ENCODE peak calls at places on chromosomes 12 and 14, in ten cellular contexts. C, Q, D, L, K, S, U, V, G and J are unnamed samples.

GRCh38 chr14:59360923-59361794 is 104.0 kb downstream of the GPR135 start:
- DNase-seq in G (peak; percentile 42), Q (peak; percentile 75), C (peak; percentile 54), D (peak; percentile 67), V (peak; percentile 75), L (peak; percentile 92), U (no peak), K (no peak), S (peak; percentile 93), J (peak; percentile 90)

GRCh38 chr12:100758083-100758482 is 36.5 kb upstream of the ANO4 start:
- DNase-seq in G (no peak), K (no peak), C (no peak), L (no peak), S (no peak), D (no peak), U (no peak), Q (no peak), V (no peak), J (no peak)

GRCh38 chr12:108995370-108995992 is 25.4 kb downstream of the SVOP start:
- DNase-seq in S (no peak), C (no peak), G (no peak), D (no peak), K (no peak), V (no peak), L (no peak), U (no peak), Q (no peak), J (no peak)

GRCh38 chr12:96578526-96579125 is 89.2 kb downstream of the CFAP54 start:
- DNase-seq in G (no peak), S (peak; percentile 81), V (peak; percentile 69), D (no peak), U (peak; percentile 82), L (no peak), Q (peak; percentile 37), K (peak; percentile 17), C (peak; percentile 84), J (peak; percentile 33)

GRCh38 chr12:76312314-76312713 is 35.9 kb downstream of the BBS10 start:
- DNase-seq in Q (no peak), G (no peak), D (no peak), U (peak; percentile 46), L (no peak), K (peak; percentile 24), C (no peak), S (no peak), V (peak; percentile 56), J (no peak)

GRCh38 chr12:118317729-118318128 is 55.0 kb downstream of the TAOK3 start:
- DNase-seq in G (no peak), C (no peak), V (no peak), D (no peak), L (no peak), U (no peak), Q (no peak), S (no peak), K (no peak), J (no peak)

GRCh38 chr14:31568151-31568550 is 6.9 kb downstream of the NUBPL start:
- DNase-seq in L (no peak), V (no peak), Q (no peak), S (peak; percentile 72), G (no peak), U (no peak), K (no peak), C (no peak), D (no peak), J (no peak)

GRCh38 chr14:69719501-69719951 is 47.4 kb upstream of the SRSF5 start:
- DNase-seq in K (no peak), U (no peak), L (peak; percentile 62), V (no peak), C (peak; percentile 88), G (no peak), S (peak; percentile 100), Q (no peak), D (peak; percentile 37), J (peak; percentile 95)

DNA sequence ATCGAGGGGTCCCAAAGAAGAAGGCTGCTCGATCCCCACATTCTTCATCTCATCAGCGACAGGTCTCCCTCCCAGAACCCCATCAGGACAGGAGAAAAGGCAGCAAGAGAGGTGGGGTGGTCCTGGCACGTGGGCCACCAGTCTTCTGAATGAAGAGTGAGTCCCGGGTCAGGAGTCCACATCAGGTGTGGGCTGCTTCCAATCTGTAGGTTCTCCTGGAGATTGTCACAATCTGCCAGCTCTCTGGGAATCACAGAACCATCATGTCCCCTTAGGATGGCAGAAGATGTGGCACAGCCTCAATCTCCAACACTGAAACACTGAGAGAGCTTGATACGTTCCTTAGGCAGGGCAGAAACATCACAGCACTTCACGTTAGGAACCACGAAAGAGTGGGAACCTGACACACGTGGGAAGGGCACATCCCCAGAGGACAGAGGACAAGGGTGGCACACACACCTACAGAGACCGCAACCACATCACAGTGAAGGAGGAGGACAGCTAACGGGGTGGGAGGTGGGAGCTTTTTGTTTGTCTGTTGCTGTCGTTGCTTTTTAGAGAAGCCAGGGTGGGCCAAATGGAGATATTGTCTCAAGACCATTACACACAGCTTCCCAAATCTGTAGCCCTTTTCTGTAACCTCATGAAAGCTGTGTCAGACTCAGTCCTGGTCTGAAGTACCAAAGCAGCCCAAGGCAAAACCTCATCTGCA is 284.5 kb downstream of the DPF3 start:
- DNase-seq in S (no peak), D (no peak), V (no peak), G (no peak), Q (no peak), L (no peak), K (no peak), C (no peak), U (no peak), J (no peak)
- H3K4me3 ChIP-seq in S (no peak overlapping the region), D (no peak overlapping the region), V (no peak overlapping the region), G (no peak overlapping the region), Q (no peak overlapping the region), L (no peak overlapping the region), K (no peak overlapping the region), C (no peak overlapping the region), U (no peak overlapping the region), J (no peak overlapping the region)

GRCh38 chr14:89486961-89487360 is 69.9 kb upstream of the FOXN3 start:
- DNase-seq in V (no peak), S (no peak), K (no peak), D (no peak), C (no peak), L (no peak), Q (no peak), G (no peak), U (no peak), J (no peak)

GRCh38 chr14:89491701-89492381 is 74.8 kb upstream of the FOXN3 start:
- DNase-seq in U (no peak), V (no peak), Q (no peak), C (peak; percentile 65), S (peak; percentile 36), L (no peak), K (no peak), D (no peak), G (no peak), J (no peak)

GRCh38 chr14:89486505-89486904 is 69.5 kb upstream of the FOXN3 start:
- DNase-seq in D (no peak), Q (no peak), S (no peak), G (no peak), K (no peak), U (no peak), L (no peak), C (no peak), V (no peak), J (no peak)

GRCh38 chr14:89493406-89493805 is 76.4 kb upstream of the FOXN3 start:
- DNase-seq in C (no peak), K (no peak), S (no peak), G (no peak), U (no peak), V (no peak), Q (no peak), D (no peak), L (no peak), J (no peak)

DNA sequence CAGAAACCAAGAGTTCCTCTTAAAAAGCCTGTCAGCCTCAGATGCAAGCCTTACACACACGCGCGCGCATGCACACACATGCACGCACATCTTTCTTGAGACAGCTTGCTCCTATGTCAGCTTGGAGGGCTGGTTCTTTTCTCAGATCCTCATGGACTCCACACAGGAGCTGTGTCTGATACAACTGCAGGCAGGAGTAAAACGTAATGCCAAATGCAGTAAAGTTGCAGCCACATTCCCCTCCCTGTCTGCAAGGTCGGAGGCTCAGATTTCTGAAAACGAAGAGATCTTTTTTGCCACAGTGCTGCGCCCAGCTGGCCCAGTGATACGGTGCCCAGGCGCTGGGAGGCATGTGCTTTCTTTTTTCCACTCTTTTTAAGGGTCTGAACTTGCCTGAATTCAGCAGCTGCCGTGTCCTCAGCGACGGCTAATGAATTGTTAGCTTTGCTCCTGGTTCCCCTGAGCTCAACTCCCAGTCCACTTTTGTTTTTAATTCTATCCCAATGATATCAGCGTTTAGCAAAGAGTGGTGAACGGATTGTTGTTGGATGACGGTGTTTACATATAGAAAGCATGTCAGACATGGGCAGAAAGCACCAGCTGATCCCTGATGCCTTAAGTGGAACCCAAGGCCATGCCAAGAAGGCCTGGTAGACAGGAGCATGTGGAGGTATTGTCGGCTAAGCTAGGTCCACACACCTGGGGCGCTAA is 72.9 kb upstream of the FOXN3 start:
- DNase-seq in Q (no peak), C (peak; percentile 45), S (no peak), K (no peak), V (no peak), D (no peak), U (no peak), L (no peak), G (no peak), J (no peak)
- H3K4me3 ChIP-seq in Q (no peak overlapping the region), C (peak overlapping the region; percentile 62), S (no peak overlapping the region), K (no peak overlapping the region), V (no peak overlapping the region), D (peak overlapping the region; percentile 1), U (no peak overlapping the region), L (no peak overlapping the region), G (no peak overlapping the region), J (no peak overlapping the region)

GRCh38 chr12:69337325-69337724 is 10.9 kb upstream of the LYZ start:
- DNase-seq in C (no peak), V (no peak), Q (no peak), G (no peak), K (no peak), D (no peak), U (no peak), S (no peak), L (no peak), J (no peak)

GRCh38 chr12:69342407-69342806 is 5.8 kb upstream of the LYZ start:
- DNase-seq in V (no peak), D (no peak), Q (no peak), L (no peak), C (no peak), U (no peak), S (no peak), K (no peak), G (no peak), J (no peak)

GRCh38 chr12:69339999-69340398 is 8.2 kb upstream of the LYZ start:
- DNase-seq in V (no peak), D (no peak), C (no peak), S (no peak), U (no peak), L (no peak), K (no peak), G (no peak), Q (no peak), J (no peak)

GRCh38 chr12:69341328-69341727 is 6.9 kb upstream of the LYZ start:
- DNase-seq in C (no peak), U (no peak), Q (no peak), V (no peak), K (no peak), D (no peak), G (no peak), S (no peak), L (no peak), J (peak; percentile 25)

GRCh38 chr12:69338120-69338859 is 9.9 kb upstream of the LYZ start:
- DNase-seq in C (peak; percentile 8), K (no peak), G (no peak), Q (no peak), S (no peak), V (no peak), L (no peak), U (no peak), D (no peak), J (no peak)
- H3K4me3 ChIP-seq in C (no peak overlapping the region), K (no peak overlapping the region), G (no peak overlapping the region), Q (no peak overlapping the region), S (no peak overlapping the region), V (no peak overlapping the region), L (no peak overlapping the region), U (no peak overlapping the region), D (no peak overlapping the region), J (no peak overlapping the region)

GRCh38 chr12:127145929-127146789 is 1120.8 kb upstream of the TMEM132C start:
- DNase-seq in L (peak; percentile 83), Q (no peak), G (peak; percentile 79), K (peak; percentile 20), U (peak; percentile 85), S (peak; percentile 71), D (peak; percentile 67), C (peak; percentile 87), V (no peak), J (peak; percentile 46)
- H3K4me3 ChIP-seq in L (peak overlapping the region; percentile 66), Q (no peak overlapping the region), G (peak overlapping the region; percentile 53), K (no peak overlapping the region), U (peak overlapping the region; percentile 51), S (peak overlapping the region; percentile 54), D (peak overlapping the region; percentile 48), C (peak overlapping the region; percentile 82), V (no peak overlapping the region), J (peak overlapping the region; percentile 6)